ENCODE peak calls at places on chromosomes 16 and 17, in six cellular contexts. One of them, this sample, is unnamed.

GRCh38 chr17:43028221-43028861 is 3.3 kb downstream of the RND2 start:
- DNase-seq in ascending aorta: no peak
- DNase-seq in CD4-positive, CD25-positive, alpha-beta regulatory T cell: no peak
- DNase-seq in tibial nerve: no peak
- DNase-seq in heart left ventricle: no peak
- DNase-seq in breast epithelium: no peak
- DNase-seq in this sample: no peak

GRCh38 chr16:2147981-2148671 is at the start of gene RAB26:
- DNase-seq in heart left ventricle: peak
- DNase-seq in ascending aorta: peak
- DNase-seq in tibial nerve: peak
- DNase-seq in CD4-positive, CD25-positive, alpha-beta regulatory T cell: peak
- DNase-seq in breast epithelium: peak
- DNase-seq in this sample: peak

GRCh38 chr16:78183886-78184553 is 84.6 kb downstream of the WWOX start:
- DNase-seq in tibial nerve: no peak
- DNase-seq in ascending aorta: no peak
- DNase-seq in heart left ventricle: no peak
- DNase-seq in breast epithelium: no peak
- DNase-seq in CD4-positive, CD25-positive, alpha-beta regulatory T cell: no peak
- DNase-seq in this sample: no peak

GRCh38 chr17:7587420-7587786 is 2.5 kb downstream of the SOX15 start:
- DNase-seq in heart left ventricle: peak
- DNase-seq in ascending aorta: no peak
- DNase-seq in breast epithelium: no peak
- DNase-seq in tibial nerve: no peak
- DNase-seq in CD4-positive, CD25-positive, alpha-beta regulatory T cell: no peak
- DNase-seq in this sample: no peak

GRCh38 chr17:65455154-65455971 is 106.1 kb downstream of the AXIN2 start:
- DNase-seq in breast epithelium: no peak
- DNase-seq in CD4-positive, CD25-positive, alpha-beta regulatory T cell: no peak
- DNase-seq in tibial nerve: no peak
- DNase-seq in ascending aorta: no peak
- DNase-seq in heart left ventricle: no peak
- DNase-seq in this sample: no peak

GRCh38 chr17:79183221-79184158 is 108.9 kb downstream of the ENGASE start:
- DNase-seq in CD4-positive, CD25-positive, alpha-beta regulatory T cell: peak
- DNase-seq in breast epithelium: no peak
- DNase-seq in tibial nerve: no peak
- DNase-seq in heart left ventricle: no peak
- DNase-seq in ascending aorta: no peak
- DNase-seq in this sample: peak

GRCh38 chr16:63938661-63939060 is 1183.2 kb downstream of the CDH11 start:
- DNase-seq in tibial nerve: no peak
- DNase-seq in breast epithelium: no peak
- DNase-seq in heart left ventricle: no peak
- DNase-seq in CD4-positive, CD25-positive, alpha-beta regulatory T cell: no peak
- DNase-seq in ascending aorta: no peak
- DNase-seq in this sample: no peak

GRCh38 chr17:27247071-27247957 is 46.6 kb upstream of the WSB1 start:
- DNase-seq in CD4-positive, CD25-positive, alpha-beta regulatory T cell: no peak
- DNase-seq in breast epithelium: peak
- DNase-seq in heart left ventricle: peak
- DNase-seq in tibial nerve: peak
- DNase-seq in ascending aorta: peak
- DNase-seq in this sample: no peak

GRCh38 chr17:47946929-47947397 is 5.6 kb downstream of the PNPO start:
- DNase-seq in ascending aorta: peak
- DNase-seq in breast epithelium: peak
- DNase-seq in CD4-positive, CD25-positive, alpha-beta regulatory T cell: peak
- DNase-seq in tibial nerve: peak
- DNase-seq in heart left ventricle: peak
- DNase-seq in this sample: peak

GRCh38 chr17:61411944-61412859 is 12.6 kb downstream of the TBX2 start:
- DNase-seq in heart left ventricle: peak
- DNase-seq in ascending aorta: peak
- DNase-seq in CD4-positive, CD25-positive, alpha-beta regulatory T cell: peak
- DNase-seq in tibial nerve: peak
- DNase-seq in breast epithelium: peak
- DNase-seq in this sample: peak

GRCh38 chr17:74354123-74354522 is 7.5 kb downstream of the BTBD17 start:
- DNase-seq in heart left ventricle: peak
- DNase-seq in tibial nerve: no peak
- DNase-seq in ascending aorta: no peak
- DNase-seq in breast epithelium: no peak
- DNase-seq in CD4-positive, CD25-positive, alpha-beta regulatory T cell: peak
- DNase-seq in this sample: no peak

GRCh38 chr16:1639282-1639681 is 27.1 kb downstream of the CRAMP1 start:
- DNase-seq in tibial nerve: no peak
- DNase-seq in ascending aorta: no peak
- DNase-seq in CD4-positive, CD25-positive, alpha-beta regulatory T cell: no peak
- DNase-seq in heart left ventricle: no peak
- DNase-seq in breast epithelium: no peak
- DNase-seq in this sample: no peak

GRCh38 chr17:63578027-63578768 is 22.5 kb upstream of the TACO1 start:
- DNase-seq in ascending aorta: no peak
- DNase-seq in breast epithelium: no peak
- DNase-seq in CD4-positive, CD25-positive, alpha-beta regulatory T cell: no peak
- DNase-seq in tibial nerve: no peak
- DNase-seq in heart left ventricle: no peak
- DNase-seq in this sample: no peak

GRCh38 chr17:30922235-30922993 is 669 bp downstream of the ADAP2 start:
- DNase-seq in tibial nerve: no peak
- DNase-seq in ascending aorta: no peak
- DNase-seq in breast epithelium: no peak
- DNase-seq in CD4-positive, CD25-positive, alpha-beta regulatory T cell: no peak
- DNase-seq in heart left ventricle: peak
- DNase-seq in this sample: no peak

GRCh38 chr16:22001591-22001990 is 675 bp upstream of the PDZD9 start:
- DNase-seq in heart left ventricle: no peak
- DNase-seq in ascending aorta: no peak
- DNase-seq in breast epithelium: no peak
- DNase-seq in tibial nerve: no peak
- DNase-seq in CD4-positive, CD25-positive, alpha-beta regulatory T cell: no peak
- DNase-seq in this sample: no peak

GRCh38 chr16:57278494-57278893 is 6.0 kb downstream of the PLLP start:
- DNase-seq in ascending aorta: no peak
- DNase-seq in heart left ventricle: no peak
- DNase-seq in CD4-positive, CD25-positive, alpha-beta regulatory T cell: no peak
- DNase-seq in breast epithelium: no peak
- DNase-seq in tibial nerve: no peak
- DNase-seq in this sample: peak

GRCh38 chr16:49755291-49755611 is 100.7 kb downstream of the ZNF423 start:
- DNase-seq in tibial nerve: no peak
- DNase-seq in heart left ventricle: no peak
- DNase-seq in CD4-positive, CD25-positive, alpha-beta regulatory T cell: no peak
- DNase-seq in breast epithelium: no peak
- DNase-seq in ascending aorta: no peak
- DNase-seq in this sample: no peak

GRCh38 chr16:71373073-71373472 is 14.6 kb downstream of the CALB2 start:
- DNase-seq in CD4-positive, CD25-positive, alpha-beta regulatory T cell: no peak
- DNase-seq in ascending aorta: no peak
- DNase-seq in breast epithelium: no peak
- DNase-seq in tibial nerve: no peak
- DNase-seq in heart left ventricle: no peak
- DNase-seq in this sample: no peak

GRCh38 chr17:15909481-15909991 is 35.4 kb upstream of the ADORA2B start:
- DNase-seq in tibial nerve: no peak
- DNase-seq in ascending aorta: no peak
- DNase-seq in CD4-positive, CD25-positive, alpha-beta regulatory T cell: no peak
- DNase-seq in breast epithelium: no peak
- DNase-seq in heart left ventricle: peak
- DNase-seq in this sample: no peak

GRCh38 chr17:29611351-29612093 is 11.2 kb downstream of the CORO6 start:
- DNase-seq in CD4-positive, CD25-positive, alpha-beta regulatory T cell: no peak
- DNase-seq in breast epithelium: no peak
- DNase-seq in ascending aorta: no peak
- DNase-seq in tibial nerve: no peak
- DNase-seq in heart left ventricle: no peak
- DNase-seq in this sample: no peak

GRCh38 chr17:38663125-38663751 is 11.5 kb downstream of the EPOP start:
- DNase-seq in CD4-positive, CD25-positive, alpha-beta regulatory T cell: peak
- DNase-seq in breast epithelium: no peak
- DNase-seq in tibial nerve: no peak
- DNase-seq in ascending aorta: no peak
- DNase-seq in heart left ventricle: peak
- DNase-seq in this sample: peak

GRCh38 chr16:9965079-9965478 is 217.1 kb downstream of the GRIN2A start:
- DNase-seq in breast epithelium: no peak
- DNase-seq in ascending aorta: no peak
- DNase-seq in CD4-positive, CD25-positive, alpha-beta regulatory T cell: no peak
- DNase-seq in heart left ventricle: no peak
- DNase-seq in tibial nerve: no peak
- DNase-seq in this sample: no peak

GRCh38 chr17:51636291-51636690 is 375.9 kb downstream of the UTP18 start:
- DNase-seq in breast epithelium: no peak
- DNase-seq in CD4-positive, CD25-positive, alpha-beta regulatory T cell: no peak
- DNase-seq in heart left ventricle: no peak
- DNase-seq in tibial nerve: no peak
- DNase-seq in ascending aorta: no peak
- DNase-seq in this sample: no peak

GRCh38 chr17:6603746-6604325 is 36.7 kb downstream of the KIAA0753 start:
- DNase-seq in heart left ventricle: peak
- DNase-seq in CD4-positive, CD25-positive, alpha-beta regulatory T cell: no peak
- DNase-seq in tibial nerve: no peak
- DNase-seq in ascending aorta: no peak
- DNase-seq in breast epithelium: no peak
- DNase-seq in this sample: no peak

DNA sequence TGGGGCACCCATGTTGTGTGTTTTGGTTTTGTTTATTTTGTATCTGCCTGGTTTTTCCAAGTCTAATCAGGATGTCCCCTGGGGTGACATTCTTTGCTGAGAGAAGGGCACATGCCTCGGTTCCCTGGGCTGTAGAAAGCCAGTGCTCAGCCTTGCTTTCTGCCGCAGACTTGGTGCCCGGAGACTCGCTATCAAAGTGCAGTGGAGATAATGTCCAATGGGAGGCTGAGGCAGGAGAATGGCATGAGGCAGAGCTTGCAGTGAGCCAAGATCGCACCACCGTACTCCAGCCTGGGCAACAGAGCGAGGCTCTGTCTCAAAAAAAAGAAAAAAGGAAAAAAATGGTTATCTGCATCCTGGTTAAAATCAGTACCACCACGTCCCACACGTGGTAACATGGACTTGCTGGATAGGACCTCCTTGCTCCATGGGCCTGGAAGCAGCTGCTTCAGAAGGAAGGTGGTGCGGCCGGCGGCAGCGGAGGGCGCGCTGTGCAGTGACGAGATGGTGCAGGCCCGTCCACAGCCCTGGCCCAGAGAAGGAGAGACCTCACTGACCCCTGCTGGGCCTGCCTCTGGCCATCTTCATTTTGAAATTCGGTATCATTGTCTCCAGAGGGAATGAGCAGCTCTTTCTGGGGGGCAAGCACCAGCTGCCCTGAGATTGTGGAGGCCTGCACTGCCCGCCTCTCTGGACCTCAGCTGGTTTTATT is 19.3 kb upstream of the IL17C start:
- DNase-seq in heart left ventricle: no peak
- DNase-seq in ascending aorta: no peak
- DNase-seq in breast epithelium: no peak
- DNase-seq in tibial nerve: no peak
- DNase-seq in CD4-positive, CD25-positive, alpha-beta regulatory T cell: no peak
- DNase-seq in this sample: no peak
- H3K27ac ChIP-seq in heart left ventricle: peak
- H3K27ac ChIP-seq in ascending aorta: no peak
- H3K27ac ChIP-seq in breast epithelium: peak
- H3K27ac ChIP-seq in tibial nerve: no peak
- H3K27ac ChIP-seq in CD4-positive, CD25-positive, alpha-beta regulatory T cell: peak
- H3K27ac ChIP-seq in this sample: no peak

GRCh38 chr17:17917394-17917793 is 54.8 kb downstream of the TOM1L2 start:
- DNase-seq in CD4-positive, CD25-positive, alpha-beta regulatory T cell: no peak
- DNase-seq in heart left ventricle: no peak
- DNase-seq in tibial nerve: no peak
- DNase-seq in breast epithelium: no peak
- DNase-seq in ascending aorta: no peak
- DNase-seq in this sample: no peak

GRCh38 chr17:17910060-17910459 is 62.1 kb downstream of the TOM1L2 start:
- DNase-seq in ascending aorta: no peak
- DNase-seq in heart left ventricle: no peak
- DNase-seq in tibial nerve: no peak
- DNase-seq in breast epithelium: no peak
- DNase-seq in CD4-positive, CD25-positive, alpha-beta regulatory T cell: no peak
- DNase-seq in this sample: no peak

GRCh38 chr17:17915183-17915582 is 57.0 kb downstream of the TOM1L2 start:
- DNase-seq in breast epithelium: no peak
- DNase-seq in CD4-positive, CD25-positive, alpha-beta regulatory T cell: no peak
- DNase-seq in tibial nerve: no peak
- DNase-seq in ascending aorta: no peak
- DNase-seq in heart left ventricle: no peak
- DNase-seq in this sample: no peak

GRCh38 chr17:17911003-17911613 is 61.1 kb downstream of the TOM1L2 start:
- DNase-seq in breast epithelium: no peak
- DNase-seq in heart left ventricle: no peak
- DNase-seq in tibial nerve: no peak
- DNase-seq in ascending aorta: no peak
- DNase-seq in CD4-positive, CD25-positive, alpha-beta regulatory T cell: no peak
- DNase-seq in this sample: no peak

GRCh38 chr17:17913695-17914332 is 58.4 kb downstream of the TOM1L2 start:
- DNase-seq in heart left ventricle: peak
- DNase-seq in ascending aorta: peak
- DNase-seq in tibial nerve: no peak
- DNase-seq in breast epithelium: peak
- DNase-seq in CD4-positive, CD25-positive, alpha-beta regulatory T cell: peak
- DNase-seq in this sample: no peak
- H3K27ac ChIP-seq in heart left ventricle: no peak
- H3K27ac ChIP-seq in ascending aorta: no peak
- H3K27ac ChIP-seq in tibial nerve: peak
- H3K27ac ChIP-seq in breast epithelium: peak
- H3K27ac ChIP-seq in CD4-positive, CD25-positive, alpha-beta regulatory T cell: no peak
- H3K27ac ChIP-seq in this sample: no peak

DNA sequence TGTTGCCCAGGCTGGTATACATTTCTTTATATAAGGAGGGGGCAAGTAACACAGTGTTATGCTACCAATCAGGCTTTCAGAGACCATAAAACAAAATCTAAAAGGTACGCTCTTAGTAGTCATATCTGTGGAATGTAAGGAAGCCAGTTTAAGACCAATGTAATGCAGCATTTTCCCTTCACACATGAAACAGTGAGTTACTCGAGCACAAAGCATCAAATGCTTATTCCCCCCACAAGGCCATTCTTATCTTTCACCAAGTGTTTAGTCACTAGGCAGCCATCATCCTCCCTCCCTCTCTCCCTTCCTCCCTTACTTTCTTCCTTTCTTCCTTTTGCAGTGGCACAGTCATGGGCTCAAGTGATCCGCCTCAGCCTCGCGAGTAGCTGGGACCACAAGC is 12.8 kb downstream of the HMOX2 start:
- DNase-seq in heart left ventricle: no peak
- DNase-seq in CD4-positive, CD25-positive, alpha-beta regulatory T cell: no peak
- DNase-seq in ascending aorta: no peak
- DNase-seq in breast epithelium: no peak
- DNase-seq in tibial nerve: no peak
- DNase-seq in this sample: no peak
- H3K27ac ChIP-seq in heart left ventricle: peak
- H3K27ac ChIP-seq in CD4-positive, CD25-positive, alpha-beta regulatory T cell: peak
- H3K27ac ChIP-seq in ascending aorta: no peak
- H3K27ac ChIP-seq in breast epithelium: peak
- H3K27ac ChIP-seq in tibial nerve: peak
- H3K27ac ChIP-seq in this sample: no peak

GRCh38 chr17:32875904-32876413 is 965 bp downstream of the MYO1D start:
- DNase-seq in CD4-positive, CD25-positive, alpha-beta regulatory T cell: peak
- DNase-seq in tibial nerve: no peak
- DNase-seq in breast epithelium: no peak
- DNase-seq in heart left ventricle: no peak
- DNase-seq in ascending aorta: no peak
- DNase-seq in this sample: no peak
- H3K27ac ChIP-seq in CD4-positive, CD25-positive, alpha-beta regulatory T cell: no peak
- H3K27ac ChIP-seq in tibial nerve: peak
- H3K27ac ChIP-seq in breast epithelium: peak
- H3K27ac ChIP-seq in heart left ventricle: peak
- H3K27ac ChIP-seq in ascending aorta: peak
- H3K27ac ChIP-seq in this sample: peak

This sample was measured in caudate nucleus.